ENCODE peak calls at places on chromosomes 13 and 19, in four cellular contexts. One of them, this sample, is unnamed.
A peak's percentile ranks its signal among the peaks of the same experiment; 100 is the strongest.

GRCh38 chr13:32731074-32731473 is 144.8 kb downstream of the PDS5B start:
- DNase-seq in dorsolateral prefrontal cortex: no peak
- DNase-seq in fibroblast of the aortic adventitia: no peak
- DNase-seq in testis: no peak
- DNase-seq in this sample: no peak

GRCh38 chr13:66114127-66114526 is 1116.0 kb downstream of the PCDH9 start:
- DNase-seq in dorsolateral prefrontal cortex: no peak
- DNase-seq in fibroblast of the aortic adventitia: peak; percentile 45
- DNase-seq in testis: no peak
- DNase-seq in this sample: no peak

GRCh38 chr19:41325947-41326706 is 16.2 kb downstream of the CCDC97 start:
- DNase-seq in dorsolateral prefrontal cortex: no peak
- DNase-seq in fibroblast of the aortic adventitia: peak; percentile 50
- DNase-seq in testis: no peak
- DNase-seq in this sample: no peak

GRCh38 chr19:19627716-19628498 is at the start of gene LPAR2:
- DNase-seq in dorsolateral prefrontal cortex: no peak
- DNase-seq in fibroblast of the aortic adventitia: no peak
- DNase-seq in testis: peak; percentile 87
- DNase-seq in this sample: no peak

GRCh38 chr19:42246869-42247630 is 4.6 kb upstream of the GSK3A start:
- DNase-seq in dorsolateral prefrontal cortex: no peak
- DNase-seq in fibroblast of the aortic adventitia: no peak
- DNase-seq in testis: peak; percentile 78
- DNase-seq in this sample: no peak

GRCh38 chr13:32225494-32225931 is 89.7 kb downstream of the ZAR1L start:
- DNase-seq in dorsolateral prefrontal cortex: no peak
- DNase-seq in fibroblast of the aortic adventitia: peak; percentile 61
- DNase-seq in testis: no peak
- DNase-seq in this sample: peak; percentile 28

GRCh38 chr13:48551329-48551728 is 18.4 kb upstream of the RCBTB2 start:
- DNase-seq in dorsolateral prefrontal cortex: no peak
- DNase-seq in fibroblast of the aortic adventitia: no peak
- DNase-seq in testis: no peak
- DNase-seq in this sample: no peak

GRCh38 chr19:57867868-57868492 is 18.3 kb downstream of the ZNF587 start:
- DNase-seq in dorsolateral prefrontal cortex: no peak
- DNase-seq in fibroblast of the aortic adventitia: no peak
- DNase-seq in testis: no peak
- DNase-seq in this sample: no peak

GRCh38 chr19:7159105-7159933 is 89.8 kb downstream of the ZNF557 start:
- DNase-seq in dorsolateral prefrontal cortex: peak; percentile 52
- DNase-seq in fibroblast of the aortic adventitia: peak; percentile 94
- DNase-seq in testis: peak; percentile 40
- DNase-seq in this sample: peak; percentile 89

GRCh38 chr13:80523134-80523533 is 182.2 kb upstream of the SPRY2 start:
- DNase-seq in dorsolateral prefrontal cortex: no peak
- DNase-seq in fibroblast of the aortic adventitia: no peak
- DNase-seq in testis: no peak
- DNase-seq in this sample: no peak

GRCh38 chr13:48493851-48494250 is 39.0 kb downstream of the RCBTB2 start:
- DNase-seq in dorsolateral prefrontal cortex: no peak
- DNase-seq in fibroblast of the aortic adventitia: peak; percentile 24
- DNase-seq in testis: no peak
- DNase-seq in this sample: peak; percentile 49

GRCh38 chr19:49889687-49890348 is 6.9 kb downstream of the IL4I1 start:
- DNase-seq in dorsolateral prefrontal cortex: peak; percentile 63
- DNase-seq in fibroblast of the aortic adventitia: peak; percentile 63
- DNase-seq in testis: peak; percentile 79
- DNase-seq in this sample: peak; percentile 75

GRCh38 chr13:27535546-27535945 is 84.8 kb downstream of the LNX2 start:
- DNase-seq in dorsolateral prefrontal cortex: no peak
- DNase-seq in fibroblast of the aortic adventitia: no peak
- DNase-seq in testis: no peak
- DNase-seq in this sample: no peak

GRCh38 chr13:36341718-36342117 is 4.5 kb downstream of the SPART start:
- DNase-seq in dorsolateral prefrontal cortex: no peak
- DNase-seq in fibroblast of the aortic adventitia: peak; percentile 45
- DNase-seq in testis: no peak
- DNase-seq in this sample: no peak

GRCh38 chr13:50236898-50237318 is 221.7 kb downstream of the KCNRG start:
- DNase-seq in dorsolateral prefrontal cortex: no peak
- DNase-seq in fibroblast of the aortic adventitia: peak; percentile 57
- DNase-seq in testis: no peak
- DNase-seq in this sample: peak; percentile 38

GRCh38 chr19:18157465-18158063 is 4.6 kb downstream of the PIK3R2 start:
- DNase-seq in dorsolateral prefrontal cortex: peak; percentile 82
- DNase-seq in fibroblast of the aortic adventitia: no peak
- DNase-seq in testis: peak; percentile 64
- DNase-seq in this sample: no peak

GRCh38 chr13:32086791-32087441 is 55.3 kb downstream of the FRY start:
- DNase-seq in dorsolateral prefrontal cortex: no peak
- DNase-seq in fibroblast of the aortic adventitia: peak; percentile 3
- DNase-seq in testis: no peak
- DNase-seq in this sample: no peak

GRCh38 chr13:41137951-41138350 is 5.3 kb upstream of the KBTBD6 start:
- DNase-seq in dorsolateral prefrontal cortex: no peak
- DNase-seq in fibroblast of the aortic adventitia: no peak
- DNase-seq in testis: no peak
- DNase-seq in this sample: peak; percentile 20

GRCh38 chr13:23960566-23961156 is 63.4 kb upstream of the C1QTNF9B start:
- DNase-seq in dorsolateral prefrontal cortex: no peak
- DNase-seq in fibroblast of the aortic adventitia: peak; percentile 61
- DNase-seq in testis: no peak
- DNase-seq in this sample: peak; percentile 68

GRCh38 chr13:112814905-112815585 is 125.2 kb downstream of the ATP11A start:
- DNase-seq in dorsolateral prefrontal cortex: no peak
- DNase-seq in fibroblast of the aortic adventitia: peak; percentile 22
- DNase-seq in testis: no peak
- DNase-seq in this sample: peak; percentile 22

GRCh38 chr19:56476093-56476492 is 1.1 kb downstream of the ZNF667 start:
- DNase-seq in dorsolateral prefrontal cortex: no peak
- DNase-seq in fibroblast of the aortic adventitia: no peak
- DNase-seq in testis: no peak
- DNase-seq in this sample: no peak

GRCh38 chr19:16118489-16119033 is 6.9 kb downstream of the RAB8A start:
- DNase-seq in dorsolateral prefrontal cortex: no peak
- DNase-seq in fibroblast of the aortic adventitia: no peak
- DNase-seq in testis: no peak
- DNase-seq in this sample: no peak

GRCh38 chr19:532578-533484 is 1.3 kb downstream of the CDC34 start:
- DNase-seq in dorsolateral prefrontal cortex: peak; percentile 80
- DNase-seq in fibroblast of the aortic adventitia: peak; percentile 73
- DNase-seq in testis: peak; percentile 67
- DNase-seq in this sample: peak; percentile 73

GRCh38 chr13:79361299-79361698 is 44.8 kb downstream of the RBM26 start:
- DNase-seq in dorsolateral prefrontal cortex: no peak
- DNase-seq in fibroblast of the aortic adventitia: no peak
- DNase-seq in testis: no peak
- DNase-seq in this sample: no peak

GRCh38 chr13:41864658-41865057 is 96.3 kb downstream of the VWA8 start:
- DNase-seq in dorsolateral prefrontal cortex: no peak
- DNase-seq in fibroblast of the aortic adventitia: no peak
- DNase-seq in testis: no peak
- DNase-seq in this sample: peak; percentile 34

GRCh38 chr13:110268576-110269185 is 38.3 kb downstream of the COL4A1 start:
- DNase-seq in dorsolateral prefrontal cortex: no peak
- DNase-seq in fibroblast of the aortic adventitia: no peak
- DNase-seq in testis: no peak
- DNase-seq in this sample: no peak

GRCh38 chr13:106700007-106700950 is 132.3 kb upstream of the ARGLU1 start:
- DNase-seq in dorsolateral prefrontal cortex: no peak
- DNase-seq in fibroblast of the aortic adventitia: no peak
- DNase-seq in testis: no peak
- DNase-seq in this sample: no peak

GRCh38 chr19:49436381-49437017 is 4.8 kb downstream of the SLC17A7 start:
- DNase-seq in dorsolateral prefrontal cortex: peak; percentile 80
- DNase-seq in fibroblast of the aortic adventitia: no peak
- DNase-seq in testis: peak; percentile 81
- DNase-seq in this sample: no peak

GRCh38 chr19:4506449-4507149 is 11.7 kb downstream of the PLIN4 start:
- DNase-seq in dorsolateral prefrontal cortex: no peak
- DNase-seq in fibroblast of the aortic adventitia: peak; percentile 31
- DNase-seq in testis: no peak
- DNase-seq in this sample: peak; percentile 24

GRCh38 chr13:99970761-99971575 is 599 bp downstream of the ZIC5 start:
- DNase-seq in dorsolateral prefrontal cortex: no peak
- DNase-seq in fibroblast of the aortic adventitia: no peak
- DNase-seq in testis: no peak
- DNase-seq in this sample: no peak

DNA sequence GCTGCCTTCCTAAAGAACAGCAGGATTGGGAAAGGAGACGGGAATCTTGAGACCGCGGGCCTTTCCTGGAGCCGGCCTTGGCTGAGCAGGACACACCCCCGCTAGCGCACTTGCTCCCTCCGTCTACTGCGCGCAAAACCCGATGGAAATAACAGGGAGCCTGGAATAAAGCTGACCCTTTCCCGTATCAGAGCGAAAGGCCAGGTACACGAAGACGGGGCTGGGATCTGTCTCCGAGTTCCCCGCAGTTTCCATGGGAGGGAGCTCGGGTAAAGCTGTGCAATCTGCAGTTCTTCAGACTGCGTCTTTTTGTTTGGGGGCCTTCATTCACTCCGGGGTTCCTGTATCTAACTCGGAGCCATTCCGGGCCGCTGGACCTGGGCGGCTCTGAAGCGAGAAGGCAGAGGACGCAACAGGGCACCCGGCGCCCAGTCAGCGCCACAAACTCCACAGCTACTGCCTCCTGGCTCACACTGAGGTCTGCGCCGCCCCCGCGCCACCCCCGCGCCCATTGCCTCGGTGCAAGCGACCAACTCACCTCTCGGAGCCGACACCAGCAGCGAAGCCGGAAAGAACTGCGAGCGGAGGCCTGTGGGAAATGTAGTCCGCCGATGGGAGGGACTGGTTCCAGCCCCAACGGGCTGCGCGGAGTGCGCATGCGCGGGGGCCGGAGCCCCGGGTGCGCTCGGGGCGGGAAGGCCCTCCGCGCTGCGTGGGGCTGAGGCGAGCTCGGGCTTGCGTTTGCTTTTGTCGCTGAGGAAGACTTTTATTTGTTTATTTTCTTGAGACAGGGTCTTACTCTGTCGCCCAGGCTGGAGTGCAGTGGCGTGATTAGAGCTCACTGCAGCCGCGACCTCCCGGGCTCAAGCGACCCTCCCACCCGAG is at the start of gene ZFP14:
- DNase-seq in dorsolateral prefrontal cortex: peak; percentile 96
- DNase-seq in fibroblast of the aortic adventitia: peak; percentile 93
- DNase-seq in testis: peak; percentile 97
- DNase-seq in this sample: peak; percentile 95
- TF ChIP-seq CTCF in dorsolateral prefrontal cortex: peak; percentile 34
- TF ChIP-seq CTCF in fibroblast of the aortic adventitia: peak; percentile 50
- TF ChIP-seq CTCF in testis: no peak
- TF ChIP-seq CTCF in this sample: peak; percentile 14

GRCh38 chr19:46014534-46014933 is 8.3 kb downstream of the PGLYRP1 start:
- DNase-seq in dorsolateral prefrontal cortex: no peak
- DNase-seq in fibroblast of the aortic adventitia: no peak
- DNase-seq in testis: no peak
- DNase-seq in this sample: no peak
- H3K4me3 ChIP-seq in dorsolateral prefrontal cortex: peak overlapping the region; percentile 35
- H3K4me3 ChIP-seq in fibroblast of the aortic adventitia: no peak overlapping the region
- H3K4me3 ChIP-seq in testis: no peak overlapping the region
- H3K4me3 ChIP-seq in this sample: no peak overlapping the region

GRCh38 chr19:1767464-1767933 is 14.2 kb downstream of the ONECUT3 start:
- DNase-seq in dorsolateral prefrontal cortex: no peak
- DNase-seq in fibroblast of the aortic adventitia: no peak
- DNase-seq in testis: peak; percentile 43
- DNase-seq in this sample: peak; percentile 27

GRCh38 chr19:1769645-1769985 is 16.3 kb downstream of the ONECUT3 start:
- DNase-seq in dorsolateral prefrontal cortex: no peak
- DNase-seq in fibroblast of the aortic adventitia: no peak
- DNase-seq in testis: no peak
- DNase-seq in this sample: no peak

GRCh38 chr19:1766800-1767352 is 13.6 kb downstream of the ONECUT3 start:
- DNase-seq in dorsolateral prefrontal cortex: no peak
- DNase-seq in fibroblast of the aortic adventitia: no peak
- DNase-seq in testis: no peak
- DNase-seq in this sample: peak; percentile 10

GRCh38 chr19:1768918-1769644 is 15.8 kb downstream of the ONECUT3 start:
- DNase-seq in dorsolateral prefrontal cortex: no peak
- DNase-seq in fibroblast of the aortic adventitia: no peak
- DNase-seq in testis: no peak
- DNase-seq in this sample: no peak

DNA sequence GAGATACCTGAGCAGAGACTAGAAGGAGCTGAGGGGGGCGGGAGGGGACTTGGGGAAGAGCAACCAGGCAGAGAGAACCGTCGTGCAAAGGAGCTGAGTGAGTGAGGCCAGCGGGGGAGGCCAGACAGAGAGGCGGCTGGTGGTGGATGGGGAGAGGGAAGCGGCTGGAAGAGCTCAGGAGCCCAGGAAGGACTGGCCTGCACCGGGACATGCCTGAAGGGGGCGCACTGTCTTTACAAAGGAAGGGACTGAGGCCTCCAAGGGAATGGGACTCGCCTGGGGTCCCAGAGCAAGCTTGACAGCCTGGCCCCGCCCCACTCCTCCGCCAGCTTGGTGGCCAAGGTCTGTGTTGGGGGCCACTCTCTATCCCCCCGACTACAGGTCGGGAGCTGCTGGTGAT is 14.9 kb downstream of the ONECUT3 start:
- DNase-seq in dorsolateral prefrontal cortex: no peak
- DNase-seq in fibroblast of the aortic adventitia: no peak
- DNase-seq in testis: no peak
- DNase-seq in this sample: peak; percentile 43
- TF ChIP-seq CTCF in dorsolateral prefrontal cortex: no peak
- TF ChIP-seq CTCF in fibroblast of the aortic adventitia: peak; percentile 38
- TF ChIP-seq CTCF in testis: no peak
- TF ChIP-seq CTCF in this sample: peak; percentile 52

DNA sequence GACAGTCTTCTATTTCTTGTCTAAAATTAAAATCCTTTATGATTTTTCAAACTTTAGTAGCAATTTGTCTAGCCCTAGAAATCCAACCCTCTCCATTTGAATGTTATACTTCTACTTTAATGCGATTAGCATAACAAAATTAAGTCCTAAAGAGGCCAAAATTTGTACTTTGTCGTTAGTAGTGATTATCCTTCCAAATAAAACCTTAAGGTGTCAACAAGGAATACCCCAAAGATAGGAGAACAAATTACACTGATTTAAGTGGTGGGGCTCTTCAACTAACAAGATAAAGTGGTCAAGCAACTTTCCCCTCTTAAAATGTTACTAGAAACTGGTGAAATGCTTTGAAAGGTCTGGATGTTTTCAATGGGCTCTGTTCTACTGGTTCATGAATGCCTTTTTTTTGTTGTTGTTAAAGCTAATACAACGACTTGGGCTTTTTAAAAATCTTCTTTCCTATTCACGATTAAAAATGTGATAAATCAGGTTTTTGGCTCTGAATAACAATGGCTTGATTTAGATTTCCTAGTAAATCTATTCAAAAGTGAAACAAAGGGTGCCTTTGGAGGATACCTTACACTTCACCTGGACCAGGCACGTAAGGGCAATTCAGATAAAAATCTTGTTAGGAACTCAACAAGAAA is 3.3 kb downstream of the SOX21 start:
- DNase-seq in dorsolateral prefrontal cortex: no peak
- DNase-seq in fibroblast of the aortic adventitia: no peak
- DNase-seq in testis: no peak
- DNase-seq in this sample: no peak
- H3K4me3 ChIP-seq in dorsolateral prefrontal cortex: peak overlapping the region; percentile 45
- H3K4me3 ChIP-seq in fibroblast of the aortic adventitia: no peak overlapping the region
- H3K4me3 ChIP-seq in testis: no peak overlapping the region
- H3K4me3 ChIP-seq in this sample: no peak overlapping the region

GRCh38 chr13:51328488-51328887 is 11.0 kb upstream of the SERPINE3 start:
- DNase-seq in dorsolateral prefrontal cortex: no peak
- DNase-seq in fibroblast of the aortic adventitia: no peak
- DNase-seq in testis: no peak
- DNase-seq in this sample: no peak
- TF ChIP-seq CTCF in dorsolateral prefrontal cortex: no peak
- TF ChIP-seq CTCF in fibroblast of the aortic adventitia: no peak
- TF ChIP-seq CTCF in testis: no peak
- TF ChIP-seq CTCF in this sample: no peak